ENCODE peak calls at places on chromosomes 12 and 14, in seven cellular contexts. M, Q, B, H, A, V and I are unnamed samples.

GRCh38 chr14:73295198-73295796 is 58.0 kb downstream of the PAPLN start:
- DNase-seq in H (no peak), A (no peak), Q (no peak), V (no peak), M (peak), B (peak), I (no peak)

GRCh38 chr12:123973552-123974341 is 732 bp downstream of the ZNF664 start:
- DNase-seq in M (peak), A (peak), V (no peak), B (no peak), Q (peak), H (no peak), I (peak)

GRCh38 chr14:103033744-103034143 is 23.6 kb downstream of the CDC42BPB start:
- DNase-seq in V (no peak), B (no peak), H (no peak), M (no peak), A (no peak), Q (no peak), I (no peak)

GRCh38 chr14:81837304-81837703 is 303.7 kb upstream of the SEL1L start:
- DNase-seq in H (no peak), B (no peak), V (no peak), Q (no peak), M (no peak), A (no peak), I (no peak)

GRCh38 chr14:30756594-30756993 is 117.8 kb upstream of the COCH start:
- DNase-seq in B (no peak), A (no peak), Q (no peak), H (no peak), V (no peak), M (no peak), I (no peak)

GRCh38 chr14:59422069-59422881 is 42.9 kb downstream of the GPR135 start:
- DNase-seq in A (no peak), V (no peak), M (no peak), Q (no peak), H (no peak), B (no peak), I (no peak)

GRCh38 chr14:90551070-90551704 is 154.4 kb downstream of the CALM1 start:
- DNase-seq in H (no peak), V (no peak), A (no peak), B (no peak), Q (no peak), M (no peak), I (no peak)

GRCh38 chr14:58944226-58944769 is 244.2 kb upstream of the DAAM1 start:
- DNase-seq in B (no peak), A (no peak), H (no peak), M (no peak), Q (no peak), V (no peak), I (no peak)

GRCh38 chr14:55913324-55914035 is 204.7 kb upstream of the PELI2 start:
- DNase-seq in H (no peak), B (peak), V (no peak), A (no peak), Q (no peak), M (no peak), I (no peak)

GRCh38 chr12:65886996-65887395 is 62.7 kb downstream of the HMGA2 start:
- DNase-seq in H (no peak), A (no peak), Q (no peak), V (no peak), M (no peak), B (no peak), I (no peak)

GRCh38 chr12:7439579-7440505 is 4.1 kb downstream of the CD163L1 start:
- DNase-seq in A (no peak), V (no peak), B (no peak), Q (peak), M (peak), H (no peak), I (no peak)

GRCh38 chr14:34678735-34679134 is 35.7 kb downstream of the CFL2 start:
- DNase-seq in H (no peak), V (no peak), Q (no peak), A (no peak), M (no peak), B (no peak), I (no peak)

GRCh38 chr12:52530366-52530765 is 10.2 kb upstream of the KRT5 start:
- DNase-seq in B (no peak), V (no peak), A (peak), M (no peak), Q (no peak), H (no peak), I (no peak)

GRCh38 chr14:26765301-26765700 is 167.5 kb upstream of the NOVA1 start:
- DNase-seq in Q (no peak), H (no peak), B (no peak), V (no peak), M (no peak), A (no peak), I (no peak)

GRCh38 chr12:107929436-107929835 is 154.9 kb downstream of the ASCL4 start:
- DNase-seq in A (no peak), M (peak), Q (no peak), H (no peak), B (no peak), V (no peak), I (peak)

GRCh38 chr14:68806526-68807147 is 13.8 kb upstream of the ZFP36L1 start:
- DNase-seq in M (no peak), Q (no peak), A (no peak), B (no peak), V (no peak), H (no peak), I (no peak)

GRCh38 chr12:43848786-43849185 is 12.9 kb downstream of the TMEM117 start:
- DNase-seq in M (no peak), H (no peak), A (no peak), B (no peak), V (no peak), Q (no peak), I (no peak)

GRCh38 chr14:80211143-80212024 is at the start of gene DIO2:
- DNase-seq in V (no peak), H (no peak), Q (peak), M (no peak), A (no peak), B (peak), I (no peak)

GRCh38 chr14:85263916-85264315 is 266.0 kb upstream of the FLRT2 start:
- DNase-seq in V (no peak), H (no peak), Q (no peak), A (no peak), M (no peak), B (no peak), I (no peak)

GRCh38 chr12:103561174-103561573 is 25.9 kb upstream of the STAB2 start:
- DNase-seq in Q (no peak), V (no peak), H (no peak), A (no peak), B (no peak), M (no peak), I (no peak)

GRCh38 chr12:13380297-13380696 is 183.8 kb downstream of the EMP1 start:
- DNase-seq in B (no peak), M (no peak), A (no peak), V (no peak), H (no peak), Q (no peak), I (no peak)

GRCh38 chr12:98213556-98213955 is 301.8 kb upstream of the TMPO start:
- DNase-seq in H (no peak), B (no peak), V (no peak), A (no peak), M (no peak), Q (no peak), I (no peak)

GRCh38 chr12:113232787-113233585 is 11.7 kb downstream of the TPCN1 start:
- DNase-seq in V (peak), M (no peak), H (peak), Q (peak), B (no peak), A (no peak), I (no peak)
- TF ChIP-seq POLR2A in V (peak), M (no peak), H (no peak), Q (peak), B (no peak), A (no peak), I (no peak)

DNA sequence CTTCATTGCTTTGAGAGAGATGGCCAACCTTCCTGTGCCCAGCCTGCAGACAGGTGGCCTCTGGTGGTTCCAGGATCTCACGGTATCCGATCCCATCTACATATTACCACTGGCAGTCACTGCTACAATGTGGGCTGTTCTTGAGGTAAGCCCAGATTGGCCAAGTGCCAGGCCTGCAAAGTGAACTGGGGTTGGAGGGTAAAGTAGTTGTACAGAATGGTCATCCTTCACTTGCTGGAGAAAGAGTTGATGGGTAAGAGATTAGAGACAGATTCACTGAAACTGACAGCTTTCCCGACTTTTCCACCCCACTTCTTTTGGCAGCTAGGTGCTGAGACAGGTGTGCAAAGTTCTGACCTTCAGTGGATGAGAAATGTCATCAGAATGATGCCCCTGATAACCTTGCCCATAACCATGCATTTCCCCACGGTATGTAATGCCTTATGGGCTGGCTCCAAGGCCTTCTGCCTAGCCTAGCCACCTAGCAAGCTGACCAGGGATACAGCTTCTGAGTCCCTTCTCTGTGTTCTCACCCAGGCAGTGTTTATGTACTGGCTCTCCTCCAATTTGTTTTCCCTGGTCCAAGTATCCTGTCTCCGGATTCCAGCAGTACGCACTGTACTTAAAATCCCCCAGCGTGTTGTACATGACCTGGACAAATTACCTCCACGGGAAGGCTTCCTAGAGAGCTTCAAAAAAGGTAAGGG is 4.1 kb downstream of the OXA1L start:
- DNase-seq in Q (no peak), V (no peak), H (no peak), A (no peak), B (no peak), M (no peak), I (no peak)
- TF ChIP-seq POLR2A in Q (no peak), V (no peak), H (no peak), A (no peak), B (no peak), M (no peak), I (no peak)

DNA sequence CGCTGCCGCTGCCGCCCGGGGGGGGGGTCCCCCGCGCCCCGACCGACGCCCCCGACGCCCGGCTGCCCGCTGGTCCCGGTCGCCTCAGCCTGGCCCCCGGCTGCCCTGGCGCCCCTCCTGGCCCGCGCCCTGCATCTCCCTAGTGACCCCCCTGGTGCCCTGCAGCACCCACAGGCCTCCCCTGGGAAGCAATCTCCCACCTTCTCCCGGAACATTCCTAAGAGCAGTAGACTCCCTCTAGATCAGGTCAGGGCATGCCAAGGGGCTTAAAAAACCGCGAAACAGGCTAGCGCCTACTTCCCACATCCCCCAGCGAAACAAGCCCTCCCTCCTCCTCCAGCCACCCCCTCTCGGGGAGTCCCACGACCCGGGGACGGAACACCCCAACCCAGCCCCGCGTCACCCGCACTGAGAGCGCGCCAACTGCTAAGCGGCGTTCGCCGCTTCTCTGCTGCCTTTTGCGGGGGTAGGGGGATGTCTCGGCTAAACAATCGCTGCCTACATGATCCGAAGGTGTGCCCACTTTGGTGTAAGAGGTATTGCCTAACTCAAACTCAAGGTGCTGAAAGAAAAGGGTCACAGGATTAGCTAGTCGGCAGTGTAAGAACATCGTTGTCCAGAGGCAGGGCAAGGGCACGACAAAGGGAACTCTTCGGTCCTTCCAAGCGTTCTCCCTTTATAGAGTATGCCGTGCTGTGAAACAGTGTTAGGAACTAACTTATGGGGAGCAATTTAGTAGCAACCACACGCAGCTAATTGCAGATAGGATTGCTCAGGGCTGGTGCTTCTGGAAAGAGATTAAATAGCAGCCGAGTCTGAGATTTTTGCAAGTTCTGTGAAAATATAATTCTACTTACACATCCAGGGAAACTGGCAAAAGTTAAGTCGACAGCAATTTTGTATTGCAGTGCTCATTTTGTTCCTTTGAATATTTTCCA is 617 bp upstream of the NTN4 start:
- DNase-seq in A (peak), H (peak), V (no peak), M (no peak), B (peak), Q (no peak), I (no peak)
- TF ChIP-seq POLR2A in A (peak), H (no peak), V (no peak), M (no peak), B (peak), Q (no peak), I (no peak)

DNA sequence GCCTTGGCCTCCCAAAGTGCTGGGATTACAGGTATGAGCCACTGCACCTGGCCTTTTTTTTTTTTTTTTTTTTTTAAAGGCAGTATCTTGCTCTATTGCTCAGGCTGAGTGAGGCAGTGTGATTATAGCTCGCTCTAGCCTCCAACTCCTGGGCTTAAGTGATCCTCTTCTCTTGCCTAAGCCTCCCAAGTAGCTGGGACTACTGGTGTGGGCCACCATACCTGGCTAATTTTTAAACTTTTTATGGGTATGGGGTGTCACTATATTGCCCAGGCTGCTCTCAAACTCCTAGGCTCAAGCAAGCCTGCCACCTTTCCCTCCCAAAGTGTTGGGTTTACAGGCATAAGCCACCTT is 58.6 kb downstream of the DIP2B start:
- DNase-seq in V (no peak), H (no peak), A (no peak), B (no peak), M (peak), Q (no peak), I (no peak)
- TF ChIP-seq POLR2A in V (no peak), H (no peak), A (no peak), B (no peak), M (no peak), Q (no peak), I (no peak)

GRCh38 chr14:64388533-64389243 is 535 bp downstream of the MTHFD1 start:
- DNase-seq in A (no peak), V (no peak), H (no peak), Q (peak), M (peak), B (peak), I (no peak)
- TF ChIP-seq POLR2A in A (no peak), V (peak), H (peak), Q (no peak), M (no peak), B (no peak), I (no peak)

GRCh38 chr12:31518680-31519227 is 72.2 kb downstream of the DENND5B start:
- DNase-seq in A (peak), B (no peak), M (no peak), V (no peak), H (no peak), Q (no peak), I (peak)
- TF ChIP-seq POLR2A in A (no peak), B (no peak), M (no peak), V (no peak), H (no peak), Q (no peak), I (no peak)